ENCODE peak calls at places on chromosomes 13 and 19, in four cellular contexts. One of them, this sample, is unnamed.

GRCh38 chr19:49437231-49437630 is 4.1 kb downstream of the SLC17A7 start:
- DNase-seq in NB4: no peak
- DNase-seq in A549: no peak
- DNase-seq in adrenal gland: no peak
- DNase-seq in this sample: no peak

GRCh38 chr13:32804673-32805260 is 211.5 kb upstream of the KL start:
- DNase-seq in A549: no peak
- DNase-seq in NB4: no peak
- DNase-seq in adrenal gland: no peak
- DNase-seq in this sample: no peak

GRCh38 chr13:54185101-54185500 is 1156.5 kb downstream of the OLFM4 start:
- DNase-seq in A549: no peak
- DNase-seq in adrenal gland: no peak
- DNase-seq in NB4: no peak
- DNase-seq in this sample: no peak

GRCh38 chr19:7541481-7541824 is 5.9 kb downstream of the PNPLA6 start:
- DNase-seq in adrenal gland: no peak
- DNase-seq in A549: no peak
- DNase-seq in NB4: no peak
- DNase-seq in this sample: no peak

GRCh38 chr13:37413161-37413560 is 185.4 kb downstream of the POSTN start:
- DNase-seq in adrenal gland: no peak
- DNase-seq in A549: no peak
- DNase-seq in NB4: no peak
- DNase-seq in this sample: no peak

GRCh38 chr13:43822969-43823368 is 36.2 kb upstream of the ENOX1 start:
- DNase-seq in A549: no peak
- DNase-seq in NB4: no peak
- DNase-seq in adrenal gland: no peak
- DNase-seq in this sample: no peak

GRCh38 chr19:33391631-33392249 is 18.2 kb downstream of the CEBPG start:
- DNase-seq in A549: no peak
- DNase-seq in adrenal gland: no peak
- DNase-seq in NB4: no peak
- DNase-seq in this sample: no peak

GRCh38 chr13:20391597-20392452 is 133.8 kb downstream of the CRYL1 start:
- DNase-seq in A549: peak
- DNase-seq in adrenal gland: no peak
- DNase-seq in NB4: no peak
- DNase-seq in this sample: peak

GRCh38 chr13:72643339-72643989 is 84.0 kb downstream of the MZT1 start:
- DNase-seq in adrenal gland: peak
- DNase-seq in A549: peak
- DNase-seq in NB4: peak
- DNase-seq in this sample: no peak

GRCh38 chr19:8552810-8553209 is 24.4 kb downstream of the MYO1F start:
- DNase-seq in adrenal gland: no peak
- DNase-seq in NB4: peak
- DNase-seq in A549: peak
- DNase-seq in this sample: no peak

GRCh38 chr13:90414691-90415596 is 932.5 kb upstream of the MIR17HG start:
- DNase-seq in adrenal gland: no peak
- DNase-seq in NB4: peak
- DNase-seq in A549: peak
- DNase-seq in this sample: no peak

GRCh38 chr13:91328726-91329125 is 18.8 kb upstream of the MIR17HG start:
- DNase-seq in NB4: no peak
- DNase-seq in A549: no peak
- DNase-seq in adrenal gland: no peak
- DNase-seq in this sample: no peak

GRCh38 chr13:74243637-74244526 is 109.7 kb upstream of the KLF12 start:
- DNase-seq in A549: no peak
- DNase-seq in adrenal gland: no peak
- DNase-seq in NB4: no peak
- DNase-seq in this sample: no peak

GRCh38 chr19:30333291-30334065 is 38.7 kb upstream of the ZNF536 start:
- DNase-seq in NB4: no peak
- DNase-seq in adrenal gland: no peak
- DNase-seq in A549: no peak
- DNase-seq in this sample: peak

GRCh38 chr13:103067751-103068563 is 1.7 kb upstream of the SLC10A2 start:
- DNase-seq in adrenal gland: no peak
- DNase-seq in NB4: no peak
- DNase-seq in A549: no peak
- DNase-seq in this sample: no peak

GRCh38 chr19:11261431-11261901 is 858 bp downstream of the DOCK6 start:
- DNase-seq in adrenal gland: no peak
- DNase-seq in NB4: no peak
- DNase-seq in A549: no peak
- DNase-seq in this sample: no peak

GRCh38 chr19:57096640-57097361 is 23.0 kb upstream of the USP29 start:
- DNase-seq in NB4: no peak
- DNase-seq in A549: no peak
- DNase-seq in adrenal gland: no peak
- DNase-seq in this sample: no peak

GRCh38 chr19:4067396-4068057 is 828 bp upstream of the ZBTB7A start:
- DNase-seq in NB4: peak
- DNase-seq in A549: no peak
- DNase-seq in adrenal gland: no peak
- DNase-seq in this sample: peak

GRCh38 chr19:10544242-10544752 is 593 bp downstream of the ATG4D start:
- DNase-seq in NB4: peak
- DNase-seq in adrenal gland: peak
- DNase-seq in A549: no peak
- DNase-seq in this sample: no peak

GRCh38 chr19:45470147-45471081 is 2.6 kb downstream of the FOSB start:
- DNase-seq in adrenal gland: peak
- DNase-seq in A549: peak
- DNase-seq in NB4: no peak
- DNase-seq in this sample: no peak

DNA sequence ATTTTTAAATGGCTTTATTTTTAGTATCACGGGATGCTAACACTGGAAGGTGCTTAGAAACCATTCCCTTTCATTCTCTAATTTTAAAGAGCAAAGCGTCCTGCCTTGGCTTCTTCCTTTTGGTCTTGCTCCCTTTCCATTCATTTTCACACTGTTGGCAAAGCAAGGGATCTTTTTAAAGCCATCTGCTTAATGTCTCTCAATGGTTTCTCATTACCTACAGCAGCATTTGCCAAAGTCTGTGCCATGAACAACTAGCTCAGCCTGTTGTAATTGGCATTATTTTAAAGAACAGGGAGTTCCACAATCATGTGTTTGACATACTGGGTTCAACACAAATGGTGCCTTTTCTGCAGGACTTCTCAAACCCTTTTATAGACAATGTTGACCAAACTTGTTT is 444.3 kb downstream of the GPC6 start:
- DNase-seq in adrenal gland: no peak
- DNase-seq in NB4: no peak
- DNase-seq in A549: no peak
- DNase-seq in this sample: no peak
- H3K4me3 ChIP-seq in adrenal gland: no peak
- H3K4me3 ChIP-seq in NB4: no peak
- H3K4me3 ChIP-seq in A549: no peak
- H3K4me3 ChIP-seq in this sample: no peak

DNA sequence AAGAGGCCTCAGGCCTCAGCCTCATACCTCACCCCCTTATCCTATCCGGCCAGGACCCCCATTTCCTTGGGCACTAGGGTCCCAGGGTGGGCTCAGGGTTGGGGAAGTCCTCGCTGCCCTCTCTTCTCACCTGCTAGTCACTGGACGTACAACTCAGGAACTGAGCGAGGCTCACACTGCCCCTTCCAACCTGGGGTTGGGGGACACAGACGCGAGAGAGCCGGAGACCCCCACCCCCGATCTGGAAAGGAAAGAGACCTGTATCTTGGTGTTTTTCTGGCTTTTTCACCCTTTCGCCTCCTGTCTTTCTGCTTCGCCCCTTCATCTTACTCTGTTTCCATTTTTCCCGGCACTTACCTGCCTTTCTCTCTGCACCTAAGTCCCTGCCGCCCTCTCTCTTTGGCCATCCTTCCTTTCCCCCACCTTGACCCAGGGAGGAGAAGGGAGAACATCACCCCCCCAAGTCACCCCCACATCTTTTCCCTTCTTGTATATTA is 36.4 kb downstream of the ZSWIM4 start:
- DNase-seq in NB4: no peak
- DNase-seq in adrenal gland: no peak
- DNase-seq in A549: peak
- DNase-seq in this sample: no peak
- TF ChIP-seq POLR2A in NB4: no peak
- TF ChIP-seq POLR2A in adrenal gland: no peak
- TF ChIP-seq POLR2A in A549: no peak
- TF ChIP-seq POLR2A in this sample: no peak

GRCh38 chr19:46727757-46728156 is 10.8 kb upstream of the PRKD2 start:
- DNase-seq in adrenal gland: no peak
- DNase-seq in NB4: no peak
- DNase-seq in A549: no peak
- DNase-seq in this sample: no peak

GRCh38 chr19:46727036-46727501 is 10.2 kb upstream of the PRKD2 start:
- DNase-seq in adrenal gland: no peak
- DNase-seq in A549: no peak
- DNase-seq in NB4: no peak
- DNase-seq in this sample: no peak

GRCh38 chr19:46729696-46730095 is 12.8 kb upstream of the PRKD2 start:
- DNase-seq in A549: no peak
- DNase-seq in NB4: no peak
- DNase-seq in adrenal gland: no peak
- DNase-seq in this sample: no peak

GRCh38 chr19:46728693-46729339 is 11.9 kb upstream of the PRKD2 start:
- DNase-seq in NB4: peak
- DNase-seq in A549: peak
- DNase-seq in adrenal gland: peak
- DNase-seq in this sample: peak

GRCh38 chr19:46728208-46728607 is 11.3 kb upstream of the PRKD2 start:
- DNase-seq in A549: no peak
- DNase-seq in adrenal gland: no peak
- DNase-seq in NB4: no peak
- DNase-seq in this sample: no peak
- H3K4me3 ChIP-seq in A549: no peak
- H3K4me3 ChIP-seq in adrenal gland: no peak
- H3K4me3 ChIP-seq in NB4: no peak
- H3K4me3 ChIP-seq in this sample: no peak

DNA sequence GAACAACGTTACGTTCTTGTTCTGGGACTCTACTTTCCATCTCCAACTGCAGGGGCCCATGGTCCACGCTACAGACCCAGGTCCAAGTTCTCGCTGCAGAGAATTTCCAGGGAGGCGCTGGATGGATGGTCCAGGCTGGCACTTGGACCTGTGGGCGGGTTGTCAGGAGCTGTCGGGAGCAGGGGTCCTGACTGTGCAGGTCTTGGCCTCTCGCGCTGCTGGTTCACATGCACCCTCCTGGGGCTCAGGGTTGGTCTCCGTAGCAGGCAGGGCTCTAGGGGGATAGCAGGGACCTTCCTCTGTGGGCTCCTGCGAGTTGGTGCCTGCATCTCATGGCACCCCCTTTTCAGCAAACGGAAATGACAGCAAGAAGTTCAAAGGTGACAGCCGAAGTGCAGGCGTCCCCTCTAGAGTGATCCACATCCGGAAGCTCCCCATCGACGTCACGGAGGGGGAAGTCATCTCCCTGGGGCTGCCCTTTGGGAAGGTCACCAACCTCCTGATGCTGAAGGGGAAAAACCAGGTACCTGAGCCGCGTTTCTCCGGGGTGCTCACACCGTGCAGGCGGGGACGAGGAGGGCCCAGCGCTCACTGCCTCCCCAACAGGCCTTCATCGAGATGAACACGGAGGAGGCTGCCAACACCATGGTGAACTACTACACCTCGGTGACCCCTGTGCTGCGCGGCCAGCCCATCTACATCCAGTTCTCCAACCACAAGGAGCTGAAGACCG is 6.6 kb downstream of the PTBP1 start:
- DNase-seq in NB4: no peak
- DNase-seq in adrenal gland: no peak
- DNase-seq in A549: no peak
- DNase-seq in this sample: no peak
- TF ChIP-seq POLR2A in NB4: no peak
- TF ChIP-seq POLR2A in adrenal gland: no peak
- TF ChIP-seq POLR2A in A549: no peak
- TF ChIP-seq POLR2A in this sample: no peak

DNA sequence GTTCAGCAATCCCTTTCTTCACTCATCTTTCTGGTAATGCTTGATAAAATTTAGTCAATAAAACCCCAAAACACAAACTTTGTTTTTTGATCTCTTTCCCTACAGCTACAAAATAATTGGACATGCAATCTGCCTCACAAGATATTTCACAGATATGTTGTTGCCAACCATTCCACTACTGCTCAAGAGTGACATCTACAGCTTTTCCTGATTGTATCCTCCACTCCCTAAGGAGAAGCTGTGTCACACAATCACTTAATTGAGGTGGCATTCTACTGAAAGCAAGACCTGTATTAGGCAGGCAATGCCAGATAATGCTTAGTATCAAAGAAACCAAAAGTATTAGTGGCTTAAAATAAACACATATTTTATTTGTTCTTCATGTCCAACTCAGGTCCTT is 1646.2 kb upstream of the SPRY2 start:
- DNase-seq in adrenal gland: no peak
- DNase-seq in A549: no peak
- DNase-seq in NB4: no peak
- DNase-seq in this sample: no peak
- H3K4me3 ChIP-seq in adrenal gland: no peak
- H3K4me3 ChIP-seq in A549: no peak
- H3K4me3 ChIP-seq in NB4: no peak
- H3K4me3 ChIP-seq in this sample: no peak

GRCh38 chr13:77326905-77327604 is at the start of gene MYCBP2:
- DNase-seq in adrenal gland: peak
- DNase-seq in NB4: peak
- DNase-seq in A549: peak
- DNase-seq in this sample: peak

GRCh38 chr13:77330009-77330471 is 3.1 kb upstream of the MYCBP2 start:
- DNase-seq in A549: no peak
- DNase-seq in adrenal gland: no peak
- DNase-seq in NB4: peak
- DNase-seq in this sample: no peak

GRCh38 chr13:77328819-77329132 is 1.9 kb upstream of the MYCBP2 start:
- DNase-seq in NB4: no peak
- DNase-seq in adrenal gland: no peak
- DNase-seq in A549: no peak
- DNase-seq in this sample: no peak

GRCh38 chr13:77331421-77331820 is 4.5 kb upstream of the MYCBP2 start:
- DNase-seq in adrenal gland: no peak
- DNase-seq in NB4: no peak
- DNase-seq in A549: no peak
- DNase-seq in this sample: no peak

GRCh38 chr13:77329133-77330008 is 2.5 kb upstream of the MYCBP2 start:
- DNase-seq in A549: peak
- DNase-seq in adrenal gland: peak
- DNase-seq in NB4: peak
- DNase-seq in this sample: peak
- TF ChIP-seq POLR2A in A549: peak
- TF ChIP-seq POLR2A in adrenal gland: peak
- TF ChIP-seq POLR2A in NB4: peak
- TF ChIP-seq POLR2A in this sample: no peak

This sample was measured in lower leg skin.